ENCODE peak calls at places on chromosomes 3 and 15, in six cellular contexts. U is Ammon's horn, M is cardiac muscle cell, Z is SHP77, D is suprapubic skin, O is mucosa of gallbladder. N is an unnamed sample.

GRCh38 chr3:129503387-129504010 is 24.9 kb upstream of the RHO start:
- DNase-seq in U (no peak), M (no peak), Z (peak; percentile 67), D (no peak), O (no peak), N (no peak)

GRCh38 chr15:52256366-52256765 is 39.2 kb downstream of the MYO5C start:
- DNase-seq in U (peak; percentile 83), M (peak; percentile 76), Z (peak; percentile 23), D (no peak), O (peak; percentile 81), N (peak; percentile 59)

GRCh38 chr3:101879623-101880284 is 30.4 kb downstream of the NFKBIZ start:
- DNase-seq in U (no peak), M (no peak), Z (no peak), D (no peak), O (no peak), N (no peak)

GRCh38 chr15:84910928-84911623 is 26.6 kb downstream of the SLC28A1 start:
- DNase-seq in U (no peak), M (no peak), Z (peak; percentile 95), D (no peak), O (no peak), N (no peak)

GRCh38 chr3:141795719-141796435 is 32.7 kb downstream of the GRK7 start:
- DNase-seq in U (no peak), M (no peak), Z (no peak), D (no peak), O (peak; percentile 34), N (no peak)

GRCh38 chr3:155885299-155885698 is 14.8 kb downstream of the GMPS start:
- DNase-seq in U (no peak), M (no peak), Z (no peak), D (no peak), O (no peak), N (no peak)

GRCh38 chr3:38916706-38917105 is 100.7 kb upstream of the SCN10A start:
- DNase-seq in U (no peak), M (no peak), Z (no peak), D (no peak), O (no peak), N (no peak)

GRCh38 chr3:168877899-168878298 is 782.2 kb upstream of the GOLIM4 start:
- DNase-seq in U (no peak), M (no peak), Z (no peak), D (no peak), O (peak; percentile 42), N (no peak)

GRCh38 chr3:191070201-191070600 is 128.8 kb upstream of the OSTN start:
- DNase-seq in U (no peak), M (no peak), Z (no peak), D (no peak), O (no peak), N (no peak)

GRCh38 chr15:42498212-42499038 is 3.0 kb downstream of the SNAP23 start:
- DNase-seq in U (no peak), M (no peak), Z (no peak), D (no peak), O (no peak), N (no peak)

GRCh38 chr15:32737246-32737757 is 19.5 kb downstream of the GREM1 start:
- DNase-seq in U (no peak), M (no peak), Z (no peak), D (no peak), O (no peak), N (no peak)

GRCh38 chr15:90465140-90465929 is 64.4 kb upstream of the CRTC3 start:
- DNase-seq in U (no peak), M (peak; percentile 26), Z (no peak), D (no peak), O (no peak), N (no peak)

GRCh38 chr15:34456658-34457057 is 19.1 kb upstream of the GOLGA8A start:
- DNase-seq in U (no peak), M (no peak), Z (no peak), D (no peak), O (no peak), N (no peak)

GRCh38 chr15:89419370-89419984 is 76.9 kb downstream of the RHCG start:
- DNase-seq in U (no peak), M (peak; percentile 87), Z (no peak), D (no peak), O (peak; percentile 60), N (no peak)

GRCh38 chr15:96264801-96265515 is 65.5 kb upstream of the NR2F2 start:
- DNase-seq in U (no peak), M (peak; percentile 30), Z (no peak), D (no peak), O (peak; percentile 81), N (no peak)

GRCh38 chr15:71844916-71845315 is 34.6 kb downstream of the NR2E3 start:
- DNase-seq in U (no peak), M (no peak), Z (no peak), D (no peak), O (no peak), N (no peak)

GRCh38 chr3:196778755-196779154 is 39.1 kb downstream of the PAK2 start:
- DNase-seq in U (no peak), M (no peak), Z (no peak), D (no peak), O (no peak), N (no peak)

GRCh38 chr15:63715818-63716217 is 117.9 kb downstream of the HERC1 start:
- DNase-seq in U (no peak), M (no peak), Z (no peak), D (no peak), O (no peak), N (no peak)

GRCh38 chr3:47007001-47007400 is 27.5 kb downstream of the NBEAL2 start:
- DNase-seq in U (no peak), M (no peak), Z (no peak), D (no peak), O (no peak), N (no peak)

GRCh38 chr3:58657571-58658141 is 8.9 kb downstream of the FAM3D start:
- DNase-seq in U (no peak), M (no peak), Z (no peak), D (peak; percentile 63), O (peak; percentile 44), N (no peak)

GRCh38 chr15:71146597-71146996 is 31.3 kb downstream of the THSD4 start:
- DNase-seq in U (no peak), M (no peak), Z (no peak), D (no peak), O (peak; percentile 84), N (no peak)

GRCh38 chr3:189942948-189943347 is 177.7 kb downstream of the P3H2 start:
- DNase-seq in U (no peak), M (no peak), Z (no peak), D (no peak), O (no peak), N (no peak)

GRCh38 chr15:64856429-64857145 is 14.9 kb downstream of the PLEKHO2 start:
- DNase-seq in U (peak; percentile 97), M (peak; percentile 32), Z (peak; percentile 12), D (no peak), O (no peak), N (no peak)

GRCh38 chr3:172201990-172202318 is 162.6 kb downstream of the FNDC3B start:
- DNase-seq in U (no peak), M (no peak), Z (no peak), D (no peak), O (no peak), N (no peak)

GRCh38 chr15:74833376-74834107 is 7.1 kb downstream of the CPLX3 start:
- DNase-seq in U (peak; percentile 72), M (no peak), Z (no peak), D (no peak), O (no peak), N (no peak)

GRCh38 chr3:182212479-182213076 is 500.9 kb downstream of the SOX2 start:
- DNase-seq in U (peak; percentile 46), M (no peak), Z (peak; percentile 95), D (no peak), O (peak; percentile 45), N (no peak)

GRCh38 chr15:82014989-82015388 is 30.8 kb downstream of the MEX3B start:
- DNase-seq in U (no peak), M (no peak), Z (no peak), D (no peak), O (no peak), N (no peak)

GRCh38 chr15:71131601-71132357 is 16.5 kb downstream of the THSD4 start:
- DNase-seq in U (no peak), M (no peak), Z (no peak), D (no peak), O (no peak), N (no peak)

GRCh38 chr3:19029837-19030835 is 118.2 kb upstream of the KCNH8 start:
- DNase-seq in U (peak; percentile 5), M (no peak), Z (peak; percentile 11), D (no peak), O (no peak), N (no peak)

GRCh38 chr15:82197734-82198594 is 64.6 kb downstream of the EFL1 start:
- DNase-seq in U (peak; percentile 89), M (peak; percentile 84), Z (peak; percentile 37), D (no peak), O (peak; percentile 72), N (peak; percentile 21)

GRCh38 chr3:157782236-157782635 is 279.0 kb upstream of the VEPH1 start:
- DNase-seq in U (no peak), M (no peak), Z (no peak), D (no peak), O (no peak), N (no peak)

GRCh38 chr15:72796515-72797337 is 13.2 kb upstream of the ADPGK start:
- DNase-seq in U (peak; percentile 49), M (peak; percentile 71), Z (no peak), D (no peak), O (peak; percentile 42), N (no peak)

GRCh38 chr3:30314757-30315156 is 291.6 kb upstream of the TGFBR2 start:
- DNase-seq in U (no peak), M (no peak), Z (no peak), D (no peak), O (no peak), N (no peak)

GRCh38 chr15:70294906-70295305 is 197.2 kb upstream of the TLE3 start:
- DNase-seq in U (no peak), M (no peak), Z (no peak), D (no peak), O (no peak), N (no peak)

GRCh38 chr15:63186065-63186464 is 3.3 kb upstream of the RAB8B start:
- DNase-seq in U (no peak), M (no peak), Z (no peak), D (no peak), O (no peak), N (no peak)

GRCh38 chr3:185914911-185915629 is 22.7 kb downstream of the TRA2B start:
- DNase-seq in U (no peak), M (no peak), Z (no peak), D (no peak), O (no peak), N (no peak)

N was measured in central memory CD8-positive, alpha-beta T cell.